ENCODE peak calls at places on chromosome 12, in nine cellular contexts. Z is stimulated activated CD4-positive, alpha-beta T cell treated with anti-CD3 and anti-CD28 coated beads, Interleukin-2, amount 100 ng/mL, for 24 hours; W is thyroid gland; N is amniotic stem cell; M is posterior cingulate gyrus; V is choroid plexus epithelial cell; A is H9; H is amygdala; G is foreskin fibroblast. D is an unnamed sample.
A peak's percentile ranks its signal among the peaks of the same experiment; 100 is the strongest.

GRCh38 chr12:115507951-115508722 is 769.4 kb downstream of the MED13L start:
- DNase-seq in Z (no peak), W (no peak), N (no peak), M (peak; percentile 68), V (no peak), A (peak; percentile 97), H (no peak), G (no peak), D (no peak)

GRCh38 chr12:18283776-18284175 is 22.5 kb downstream of the PIK3C2G start:
- DNase-seq in Z (no peak), W (no peak), N (no peak), M (no peak), V (no peak), A (peak; percentile 52), H (no peak), G (no peak), D (no peak)

GRCh38 chr12:114229150-114229549 is 176.8 kb downstream of the TBX5 start:
- DNase-seq in Z (no peak), W (no peak), N (no peak), M (no peak), V (no peak), A (no peak), H (no peak), G (no peak), D (no peak)

GRCh38 chr12:101675555-101675954 is 21.9 kb upstream of the CHPT1 start:
- DNase-seq in Z (no peak), W (no peak), N (no peak), M (no peak), V (no peak), A (no peak), H (no peak), G (no peak), D (no peak)

GRCh38 chr12:58190624-58191023 is 249.3 kb downstream of the ATP23 start:
- DNase-seq in Z (no peak), W (no peak), N (no peak), M (no peak), V (no peak), A (no peak), H (no peak), G (no peak), D (no peak)

GRCh38 chr12:7959278-7960063 is 23.5 kb upstream of the SLC2A3 start:
- DNase-seq in Z (peak; percentile 44), W (no peak), N (no peak), M (no peak), V (peak; percentile 40), A (peak; percentile 97), H (no peak), G (no peak), D (no peak)

GRCh38 chr12:27212861-27213260 is 31.2 kb upstream of the STK38L start:
- DNase-seq in Z (no peak), W (no peak), N (no peak), M (no peak), V (no peak), A (no peak), H (no peak), G (no peak), D (no peak)

GRCh38 chr12:27592548-27592947 is 68.5 kb downstream of the PPFIBP1 start:
- DNase-seq in Z (no peak), W (peak; percentile 12), N (no peak), M (no peak), V (peak; percentile 65), A (no peak), H (no peak), G (no peak), D (no peak)

GRCh38 chr12:95998611-95999300 is 2.6 kb upstream of the HAL start:
- DNase-seq in Z (peak; percentile 35), W (peak; percentile 36), N (peak; percentile 45), M (no peak), V (peak; percentile 81), A (peak; percentile 64), H (no peak), G (peak; percentile 30), D (peak; percentile 25)

GRCh38 chr12:59723520-59723919 is 127.7 kb downstream of the SLC16A7 start:
- DNase-seq in Z (no peak), W (no peak), N (no peak), M (no peak), V (peak; percentile 23), A (no peak), H (no peak), G (no peak), D (no peak)

GRCh38 chr12:102172436-102172835 is 25.2 kb downstream of the PMCH start:
- DNase-seq in Z (no peak), W (no peak), N (peak; percentile 43), M (no peak), V (peak; percentile 90), A (no peak), H (no peak), G (peak; percentile 37), D (peak; percentile 26)

GRCh38 chr12:88896958-88897357 is 316.7 kb upstream of the KITLG start:
- DNase-seq in Z (no peak), W (no peak), N (peak; percentile 29), M (no peak), V (no peak), A (no peak), H (no peak), G (peak; percentile 41), D (no peak)

GRCh38 chr12:3097836-3098235 is 20.7 kb downstream of the TSPAN9 start:
- DNase-seq in Z (no peak), W (peak; percentile 33), N (no peak), M (no peak), V (no peak), A (peak; percentile 26), H (no peak), G (no peak), D (no peak)

GRCh38 chr12:57844725-57845477 is 1.6 kb downstream of the CTDSP2 start:
- DNase-seq in Z (peak; percentile 50), W (peak; percentile 81), N (peak; percentile 32), M (no peak), V (peak; percentile 83), A (peak; percentile 80), H (no peak), G (peak; percentile 94), D (peak; percentile 40)

GRCh38 chr12:4268549-4269181 is 4.9 kb upstream of the CCND2 start:
- DNase-seq in Z (peak; percentile 62), W (peak; percentile 25), N (no peak), M (no peak), V (no peak), A (no peak), H (no peak), G (no peak), D (no peak)

GRCh38 chr12:18482601-18483120 is 221.3 kb downstream of the PIK3C2G start:
- DNase-seq in Z (no peak), W (no peak), N (no peak), M (no peak), V (no peak), A (no peak), H (no peak), G (no peak), D (no peak)

GRCh38 chr12:54047160-54047963 is 6.3 kb upstream of the HOXC4 start:
- DNase-seq in Z (no peak), W (no peak), N (no peak), M (no peak), V (no peak), A (peak; percentile 67), H (no peak), G (no peak), D (no peak)

GRCh38 chr12:110355080-110355479 is 48.4 kb downstream of the ANAPC7 start:
- DNase-seq in Z (no peak), W (no peak), N (no peak), M (no peak), V (peak; percentile 36), A (peak; percentile 74), H (no peak), G (no peak), D (no peak)